ENCODE peak calls at places on chromosomes 5 and 9, in nine cellular contexts. C, K, I, G, B, W, R, L and Z are unnamed samples.

GRCh38 chr9:92481029-92481633 is 1.2 kb downstream of the ASPN start:
- DNase-seq in B (no peak), R (no peak), G (no peak), I (no peak), C (no peak), K (no peak), W (no peak), L (no peak), Z (no peak)

GRCh38 chr5:160931283-160931682 is 79.3 kb upstream of the ATP10B start:
- DNase-seq in C (no peak), L (no peak), I (no peak), R (no peak), G (no peak), K (no peak), W (no peak), B (no peak), Z (no peak)

GRCh38 chr5:159549046-159549445 is 218.8 kb upstream of the IL12B start:
- DNase-seq in W (peak; percentile 55), C (no peak), K (no peak), G (no peak), R (no peak), L (no peak), I (no peak), B (no peak), Z (no peak)

GRCh38 chr5:132365213-132365612 is 4.3 kb upstream of the SLC22A5 start:
- DNase-seq in G (no peak), R (no peak), B (peak; percentile 65), K (no peak), L (no peak), I (no peak), W (peak; percentile 43), C (peak; percentile 14), Z (no peak)

GRCh38 chr9:128579194-128579593 is 26.8 kb downstream of the SPTAN1 start:
- DNase-seq in K (no peak), B (no peak), R (no peak), I (no peak), G (no peak), L (no peak), W (no peak), C (no peak), Z (no peak)

GRCh38 chr5:155539958-155540595 is 526.5 kb downstream of the KIF4B start:
- DNase-seq in K (no peak), C (no peak), R (no peak), B (no peak), W (no peak), I (no peak), L (no peak), G (no peak), Z (no peak)

GRCh38 chr5:60677831-60678664 is 21.9 kb downstream of the DEPDC1B start:
- DNase-seq in C (peak; percentile 66), B (peak; percentile 54), K (no peak), L (no peak), I (peak; percentile 9), R (no peak), W (peak; percentile 59), G (peak; percentile 82), Z (no peak)

GRCh38 chr5:39892708-39893107 is 467.9 kb upstream of the DAB2 start:
- DNase-seq in C (peak; percentile 36), L (no peak), R (no peak), G (no peak), W (peak; percentile 17), K (no peak), I (no peak), B (no peak), Z (no peak)

GRCh38 chr9:22683393-22684075 is 236.9 kb downstream of the DMRTA1 start:
- DNase-seq in I (no peak), G (no peak), W (peak; percentile 69), B (no peak), L (no peak), C (peak; percentile 84), K (no peak), R (no peak), Z (no peak)

GRCh38 chr5:138463335-138464017 is 1.8 kb upstream of the EGR1 start:
- DNase-seq in K (no peak), L (peak; percentile 67), R (peak; percentile 46), I (no peak), W (peak; percentile 46), B (no peak), G (no peak), C (no peak), Z (no peak)

GRCh38 chr9:100443781-100444768 is 17.1 kb downstream of the MSANTD3 start:
- DNase-seq in R (no peak), B (no peak), K (no peak), W (peak; percentile 63), G (no peak), C (peak; percentile 69), L (no peak), I (no peak), Z (no peak)

GRCh38 chr5:168295574-168296201 is 4.2 kb downstream of the WWC1 start:
- DNase-seq in W (peak; percentile 78), R (peak; percentile 85), L (peak; percentile 18), G (no peak), K (no peak), I (no peak), B (peak; percentile 90), C (peak; percentile 61), Z (no peak)
- H3K4me3 ChIP-seq in W (no peak overlapping the region), R (no peak overlapping the region), L (no peak overlapping the region), G (no peak overlapping the region), K (no peak overlapping the region), I (no peak overlapping the region), B (peak overlapping the region; percentile 94), C (no peak overlapping the region), Z (no peak overlapping the region)

DNA sequence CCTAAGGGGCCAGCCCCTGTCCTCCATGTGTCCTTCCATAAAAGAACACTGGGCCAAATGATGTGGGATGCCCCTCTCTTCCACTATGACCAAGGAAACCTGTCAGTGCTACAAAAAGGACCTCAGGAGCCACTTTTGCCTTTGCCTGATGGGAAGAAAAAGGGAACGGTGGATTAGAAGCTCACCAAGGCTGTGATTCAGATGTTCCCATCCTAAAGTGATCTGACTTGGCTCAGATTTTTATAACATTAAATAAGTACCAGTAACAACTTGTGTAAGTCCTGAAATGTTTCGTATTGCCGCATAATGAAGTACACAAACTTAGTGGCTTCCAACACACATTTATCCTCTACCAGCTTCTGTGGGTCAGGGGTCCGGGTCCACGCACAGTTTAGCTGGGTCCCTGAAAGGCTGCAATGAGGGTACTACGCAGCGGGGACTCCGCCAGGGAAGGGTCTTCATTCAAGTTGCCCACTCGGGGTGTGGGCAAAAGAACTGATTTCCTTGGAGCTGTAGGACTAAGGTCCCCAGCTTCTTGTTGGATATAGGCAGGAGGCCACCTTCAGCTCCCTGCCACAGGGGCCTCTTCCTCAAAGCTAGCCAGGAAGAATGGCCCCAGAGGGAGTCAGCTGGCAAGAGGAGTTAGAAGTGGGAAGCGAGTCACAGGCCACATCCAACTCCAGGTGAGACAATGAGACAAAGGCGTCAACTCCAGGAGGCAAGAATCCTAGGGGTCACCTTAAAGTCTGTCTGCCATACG is 60.4 kb downstream of the RAPGEF1 start:
- DNase-seq in I (no peak), L (no peak), B (no peak), W (no peak), C (no peak), K (no peak), R (no peak), G (no peak), Z (no peak)
- H3K4me3 ChIP-seq in I (no peak overlapping the region), L (no peak overlapping the region), B (no peak overlapping the region), W (no peak overlapping the region), C (no peak overlapping the region), K (no peak overlapping the region), R (no peak overlapping the region), G (no peak overlapping the region), Z (no peak overlapping the region)

GRCh38 chr9:101677864-101678263 is 60.6 kb downstream of the GRIN3A start:
- DNase-seq in W (no peak), G (no peak), I (no peak), R (no peak), L (no peak), K (no peak), C (no peak), B (no peak), Z (no peak)
- H3K4me3 ChIP-seq in W (no peak overlapping the region), G (no peak overlapping the region), I (no peak overlapping the region), R (no peak overlapping the region), L (no peak overlapping the region), K (no peak overlapping the region), C (no peak overlapping the region), B (no peak overlapping the region), Z (no peak overlapping the region)

DNA sequence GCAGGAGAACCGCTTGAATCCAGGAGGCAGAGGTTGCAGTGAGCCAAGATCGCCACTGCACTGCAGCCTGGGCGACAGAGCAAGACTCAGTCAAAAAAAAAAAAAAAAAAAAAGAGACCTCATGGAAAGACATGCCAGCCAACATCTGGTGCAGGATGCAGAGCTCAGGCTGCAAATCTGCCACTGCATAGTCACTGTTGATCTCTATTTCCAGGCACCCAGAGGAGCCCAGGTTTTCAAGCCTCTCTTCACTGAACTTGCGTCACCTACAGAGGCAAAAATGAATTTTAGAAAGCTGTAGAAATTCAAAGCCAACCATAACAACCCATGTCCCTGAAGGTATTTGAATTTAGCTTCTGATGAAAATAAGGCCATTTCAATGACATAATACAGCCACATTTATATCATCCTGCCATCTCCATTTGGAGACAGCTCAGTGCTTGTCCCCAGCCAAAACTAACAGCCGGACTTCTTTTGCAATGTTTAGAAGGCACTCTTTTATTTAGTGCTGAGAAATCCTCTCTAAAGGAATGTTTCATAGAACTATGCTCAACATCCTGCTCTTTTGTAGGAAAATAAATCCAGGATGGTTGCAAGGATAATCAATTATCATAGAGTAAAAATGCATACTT is 113.3 kb downstream of the SNX18 start:
- DNase-seq in B (no peak), K (no peak), W (peak; percentile 94), R (no peak), C (no peak), I (no peak), G (no peak), L (no peak), Z (no peak)
- H3K4me3 ChIP-seq in B (no peak overlapping the region), K (no peak overlapping the region), W (no peak overlapping the region), R (no peak overlapping the region), C (no peak overlapping the region), I (no peak overlapping the region), G (no peak overlapping the region), L (no peak overlapping the region), Z (no peak overlapping the region)

GRCh38 chr9:109101810-109102209 is 17.9 kb downstream of the TMEM245 start:
- DNase-seq in R (no peak), I (peak; percentile 40), W (peak; percentile 34), G (no peak), C (peak; percentile 76), K (no peak), B (no peak), L (no peak), Z (peak; percentile 71)
- H3K4me3 ChIP-seq in R (no peak overlapping the region), I (peak overlapping the region; percentile 49), W (no peak overlapping the region), G (no peak overlapping the region), C (no peak overlapping the region), K (no peak overlapping the region), B (no peak overlapping the region), L (no peak overlapping the region), Z (peak overlapping the region; percentile 35)

GRCh38 chr5:164475339-164475977 is 970.0 kb downstream of the MAT2B start:
- DNase-seq in B (no peak), R (no peak), G (no peak), K (no peak), L (no peak), C (peak; percentile 21), I (no peak), W (peak; percentile 5), Z (peak; percentile 5)

GRCh38 chr5:164472150-164472549 is 966.7 kb downstream of the MAT2B start:
- DNase-seq in K (no peak), R (no peak), G (no peak), W (no peak), L (no peak), C (no peak), I (no peak), B (no peak), Z (no peak)
- H3K4me3 ChIP-seq in K (no peak overlapping the region), R (no peak overlapping the region), G (no peak overlapping the region), W (no peak overlapping the region), L (no peak overlapping the region), C (no peak overlapping the region), I (no peak overlapping the region), B (no peak overlapping the region), Z (no peak overlapping the region)